ENCODE peak calls at places on chromosomes 13 and 19, in eight cellular contexts. P is cardiac muscle cell, D is caudate nucleus, E is left lung, A is aorta, H is body of pancreas, Y is stomach, Z is mammary epithelial cell. K is an unnamed sample.

GRCh38 chr19:38219221-38219620 is 4.8 kb downstream of the DPF1 start:
- DNase-seq in A (no peak), Z (no peak), E (no peak), Y (no peak), P (no peak), D (no peak), H (no peak), K (no peak)

GRCh38 chr19:722553-723101 is 13.9 kb downstream of the PALM start:
- DNase-seq in D (no peak), P (no peak), E (peak; percentile 78), H (no peak), Z (no peak), A (no peak), Y (no peak), K (peak; percentile 86)

GRCh38 chr13:92896842-92897241 is 329.8 kb upstream of the GPC6 start:
- DNase-seq in A (no peak), H (no peak), E (no peak), Z (peak; percentile 58), D (no peak), P (peak; percentile 67), Y (no peak), K (no peak)

GRCh38 chr13:36453518-36453917 is 21.2 kb downstream of the CCNA1 start:
- DNase-seq in H (no peak), E (no peak), Y (no peak), P (peak; percentile 52), Z (no peak), D (no peak), A (no peak), K (no peak)

GRCh38 chr13:21164631-21165030 is 11.7 kb downstream of the SKA3 start:
- DNase-seq in Y (no peak), Z (peak; percentile 17), E (no peak), D (no peak), A (no peak), P (no peak), H (no peak), K (no peak)

GRCh38 chr19:6457958-6458694 is 1.5 kb downstream of the SLC25A23 start:
- DNase-seq in Y (no peak), E (no peak), D (peak; percentile 11), P (no peak), Z (no peak), A (no peak), H (no peak), K (no peak)

GRCh38 chr13:92307752-92308151 is 909.3 kb downstream of the GPC5 start:
- DNase-seq in H (no peak), P (no peak), Z (no peak), Y (no peak), E (no peak), A (no peak), D (no peak), K (no peak)

GRCh38 chr19:6639439-6639838 is 30.5 kb downstream of the TNFSF14 start:
- DNase-seq in D (no peak), Z (peak; percentile 9), P (no peak), E (no peak), H (no peak), A (no peak), Y (no peak), K (no peak)

GRCh38 chr13:76968041-76968440 is 19.7 kb downstream of the ACOD1 start:
- DNase-seq in Y (no peak), D (no peak), Z (no peak), A (no peak), P (no peak), H (no peak), E (no peak), K (no peak)

GRCh38 chr19:39054091-39054470 is 21.7 kb upstream of the FBXO27 start:
- DNase-seq in E (no peak), Y (no peak), P (no peak), H (no peak), D (no peak), A (no peak), Z (no peak), K (no peak)

GRCh38 chr19:5113101-5113557 is 144.2 kb downstream of the KDM4B start:
- DNase-seq in E (no peak), A (no peak), P (no peak), Y (no peak), H (no peak), Z (no peak), D (peak; percentile 28), K (no peak)

GRCh38 chr19:39542198-39542597 is 2.2 kb upstream of the EID2 start:
- DNase-seq in H (no peak), P (peak; percentile 15), D (no peak), E (no peak), Y (no peak), A (no peak), Z (no peak), K (no peak)

GRCh38 chr19:5360003-5360820 is 19.6 kb upstream of the PTPRS start:
- DNase-seq in Z (peak; percentile 30), D (no peak), E (no peak), Y (no peak), A (no peak), P (peak; percentile 27), H (no peak), K (no peak)

GRCh38 chr19:2339644-2340310 is 11.3 kb downstream of the SPPL2B start:
- DNase-seq in Y (no peak), A (no peak), P (no peak), D (no peak), Z (no peak), E (peak; percentile 67), H (no peak), K (no peak)

GRCh38 chr19:4691383-4691782 is 21.2 kb upstream of the MYDGF start:
- DNase-seq in Z (no peak), E (no peak), D (no peak), A (peak; percentile 75), H (no peak), P (no peak), Y (no peak), K (peak; percentile 79)

GRCh38 chr19:50508850-50509190 is 2.2 kb downstream of the JOSD2 start:
- DNase-seq in E (peak; percentile 39), P (no peak), Z (no peak), A (peak; percentile 49), Y (no peak), H (no peak), D (no peak), K (peak; percentile 40)

GRCh38 chr13:109628251-109628699 is 158.1 kb downstream of the IRS2 start:
- DNase-seq in Y (no peak), H (no peak), E (no peak), A (no peak), D (no peak), P (peak; percentile 7), Z (peak; percentile 74), K (no peak)

GRCh38 chr13:32086791-32087441 is 55.3 kb downstream of the FRY start:
- DNase-seq in E (no peak), P (peak; percentile 13), H (no peak), A (no peak), D (no peak), Y (no peak), Z (no peak), K (no peak)

GRCh38 chr13:105135852-105136251 is 1399.6 kb downstream of the EFNB2 start:
- DNase-seq in D (no peak), Y (no peak), E (no peak), Z (no peak), P (peak; percentile 6), H (no peak), A (no peak), K (no peak)

GRCh38 chr19:13506550-13506878 is 235 bp upstream of the CACNA1A start:
- DNase-seq in Y (no peak), D (no peak), H (no peak), A (no peak), P (peak; percentile 48), Z (no peak), E (no peak), K (no peak)

GRCh38 chr13:109226631-109227030 is 559.8 kb downstream of the IRS2 start:
- DNase-seq in P (no peak), Z (no peak), H (no peak), Y (no peak), E (no peak), D (no peak), A (no peak), K (no peak)

GRCh38 chr19:1287622-1288527 is 2.2 kb downstream of the EFNA2 start:
- DNase-seq in Z (no peak), E (no peak), Y (no peak), A (no peak), P (no peak), D (no peak), H (no peak), K (peak; percentile 57)

GRCh38 chr19:18424890-18425514 is 5.8 kb downstream of the SSBP4 start:
- DNase-seq in H (no peak), Y (no peak), Z (no peak), P (no peak), A (no peak), D (no peak), E (peak; percentile 74), K (peak; percentile 61)

GRCh38 chr19:20787766-20788165 is 11.7 kb downstream of the ZNF66 start:
- DNase-seq in H (no peak), P (no peak), Y (no peak), E (no peak), Z (peak; percentile 18), A (no peak), D (no peak), K (no peak)

GRCh38 chr13:75319244-75319643 is 162.7 kb downstream of the TBC1D4 start:
- DNase-seq in H (no peak), Z (peak; percentile 41), Y (no peak), P (no peak), D (no peak), E (no peak), A (no peak), K (no peak)

GRCh38 chr19:54317108-54317964 is 4.4 kb upstream of the LILRA5 start:
- DNase-seq in P (no peak), H (no peak), Y (no peak), E (peak; percentile 84), Z (no peak), D (no peak), A (no peak), K (no peak)
- H3K27ac ChIP-seq in P (no peak overlapping the region), H (no peak overlapping the region), Y (peak overlapping the region; percentile 58), E (no peak overlapping the region), Z (no peak overlapping the region), D (no peak overlapping the region), A (no peak overlapping the region), K (no peak overlapping the region)

GRCh38 chr19:51904331-51905165 is at the start of gene ZNF649:
- DNase-seq in D (peak; percentile 72), Y (peak; percentile 81), H (peak; percentile 89), Z (peak; percentile 85), E (peak; percentile 94), A (peak; percentile 95), P (peak; percentile 88), K (peak; percentile 94)
- H3K27ac ChIP-seq in D (peak within 1 kb of the TSS; percentile 67), Y (peak within 1 kb of the TSS; percentile 86), H (peak within 1 kb of the TSS; percentile 81), Z (peak within 1 kb of the TSS; percentile 64), E (peak within 1 kb of the TSS; percentile 82), A (no peak within 1 kb of the TSS), P (peak within 1 kb of the TSS; percentile 93), K (peak within 1 kb of the TSS; percentile 84)

DNA sequence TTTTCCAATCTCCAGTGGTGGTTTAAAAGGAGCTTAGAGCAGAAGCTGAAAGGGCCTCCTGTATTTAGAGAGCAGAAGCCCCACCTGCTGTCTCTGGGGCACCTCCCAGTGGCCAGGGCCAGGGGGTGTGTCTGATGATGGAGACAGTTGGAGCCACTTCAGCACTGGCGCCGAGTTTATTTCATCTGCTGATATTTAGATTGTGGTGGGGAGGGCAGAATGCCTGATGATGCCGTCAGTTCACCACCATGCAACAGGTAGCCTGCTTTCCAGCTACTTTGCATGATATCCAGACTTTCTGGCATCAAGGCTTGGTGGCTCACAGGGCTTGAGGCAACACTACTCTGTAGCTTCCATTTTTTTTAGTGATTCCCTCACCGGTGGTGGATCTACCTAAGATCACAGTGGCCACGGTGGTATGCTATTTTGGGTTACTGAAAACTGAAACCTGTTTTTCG is 371.9 kb downstream of the KCNRG start:
- DNase-seq in Z (no peak), P (no peak), D (no peak), Y (peak; percentile 40), E (peak; percentile 81), H (peak; percentile 56), A (no peak), K (peak; percentile 85)
- H3K27ac ChIP-seq in Z (no peak overlapping the region), P (peak overlapping the region; percentile 89), D (peak overlapping the region; percentile 68), Y (no peak overlapping the region), E (peak overlapping the region; percentile 71), H (peak overlapping the region; percentile 5), A (no peak overlapping the region), K (peak overlapping the region; percentile 89)

GRCh38 chr19:57748029-57748428 is 1.4 kb downstream of the ZNF776 start:
- DNase-seq in P (no peak), A (no peak), H (no peak), D (no peak), Z (no peak), Y (no peak), E (no peak), K (no peak)
- H3K27ac ChIP-seq in P (no peak overlapping the region), A (no peak overlapping the region), H (no peak overlapping the region), D (no peak overlapping the region), Z (no peak overlapping the region), Y (no peak overlapping the region), E (no peak overlapping the region), K (no peak overlapping the region)

K was measured in right cardiac atrium.